ENCODE peak calls at places on chromosome 2, in seven cellular contexts. C, S, Q, J, Z, B and R are unnamed samples.

GRCh38 chr2:184877909-184878308 is 279.6 kb downstream of the ZNF804A start:
- DNase-seq in Q (no peak), S (no peak), J (no peak), Z (no peak), B (no peak), C (no peak), R (no peak)

GRCh38 chr2:149313512-149313972 is 16.8 kb upstream of the LYPD6 start:
- DNase-seq in Q (peak; percentile 92), S (no peak), C (no peak), J (no peak), Z (peak; percentile 24), B (peak; percentile 71), R (peak; percentile 51)

GRCh38 chr2:60476206-60476946 is 77.1 kb downstream of the BCL11A start:
- DNase-seq in Z (no peak), B (no peak), J (no peak), S (no peak), Q (peak; percentile 62), C (no peak), R (no peak)

GRCh38 chr2:204152616-204153015 is 216.1 kb downstream of the ICOS start:
- DNase-seq in Z (no peak), Q (no peak), C (no peak), B (peak; percentile 39), J (no peak), S (no peak), R (no peak)

GRCh38 chr2:116142828-116143227 is 1671.7 kb upstream of the DDX18 start:
- DNase-seq in C (no peak), Z (no peak), S (no peak), B (peak; percentile 8), J (no peak), Q (peak; percentile 73), R (no peak)

GRCh38 chr2:78127428-78127827 is 605.3 kb upstream of the LRRTM4 start:
- DNase-seq in B (no peak), J (no peak), Z (no peak), Q (no peak), S (no peak), C (no peak), R (no peak)

GRCh38 chr2:101111917-101112771 is 39.0 kb downstream of the TBC1D8 start:
- DNase-seq in B (no peak), J (no peak), Z (peak; percentile 50), Q (no peak), S (no peak), C (no peak), R (no peak)

GRCh38 chr2:112092286-112093041 is 37.4 kb downstream of the TMEM87B start:
- DNase-seq in B (no peak), S (no peak), Z (peak; percentile 83), C (no peak), Q (peak; percentile 3), J (no peak), R (no peak)